ENCODE peak calls at places on chromosomes 5 and 9, in five cellular contexts. One of them, this sample, is unnamed.
A peak's percentile ranks its signal among the peaks of the same experiment; 100 is the strongest.

GRCh38 chr5:113336975-113337374 is 97.8 kb downstream of the TSSK1B start:
- DNase-seq in H1: peak; percentile 10
- DNase-seq in HEK293T: peak; percentile 50
- DNase-seq in GM12878: no peak
- DNase-seq in HepG2: peak; percentile 46
- DNase-seq in this sample: no peak

GRCh38 chr5:14728109-14728938 is 63.8 kb downstream of the OTULIN start:
- DNase-seq in HEK293T: no peak
- DNase-seq in GM12878: no peak
- DNase-seq in HepG2: peak; percentile 98
- DNase-seq in H1: peak; percentile 83
- DNase-seq in this sample: peak; percentile 88

GRCh38 chr9:124342402-124342945 is 72.8 kb downstream of the PSMB7 start:
- DNase-seq in HEK293T: no peak
- DNase-seq in H1: no peak
- DNase-seq in GM12878: no peak
- DNase-seq in HepG2: no peak
- DNase-seq in this sample: no peak

GRCh38 chr5:102778478-102778877 is 23.4 kb downstream of the PAM start:
- DNase-seq in GM12878: no peak
- DNase-seq in HEK293T: no peak
- DNase-seq in HepG2: no peak
- DNase-seq in H1: no peak
- DNase-seq in this sample: no peak

GRCh38 chr5:158544388-158545339 is 555.1 kb downstream of the EBF1 start:
- DNase-seq in HepG2: no peak
- DNase-seq in HEK293T: no peak
- DNase-seq in GM12878: no peak
- DNase-seq in H1: no peak
- DNase-seq in this sample: no peak

GRCh38 chr5:116763987-116764866 is 189.6 kb upstream of the SEMA6A start:
- DNase-seq in HepG2: no peak
- DNase-seq in GM12878: peak; percentile 98
- DNase-seq in HEK293T: no peak
- DNase-seq in H1: no peak
- DNase-seq in this sample: no peak

GRCh38 chr5:41181691-41182564 is 31.4 kb downstream of the C6 start:
- DNase-seq in HEK293T: no peak
- DNase-seq in H1: no peak
- DNase-seq in HepG2: peak; percentile 6
- DNase-seq in GM12878: no peak
- DNase-seq in this sample: no peak

GRCh38 chr9:133499892-133500270 is 21.0 kb upstream of the SLC2A6 start:
- DNase-seq in GM12878: no peak
- DNase-seq in HEK293T: no peak
- DNase-seq in H1: no peak
- DNase-seq in HepG2: no peak
- DNase-seq in this sample: no peak

GRCh38 chr5:62348723-62349481 is 42.9 kb downstream of the KIF2A start:
- DNase-seq in HepG2: no peak
- DNase-seq in GM12878: no peak
- DNase-seq in HEK293T: no peak
- DNase-seq in H1: no peak
- DNase-seq in this sample: no peak

GRCh38 chr9:135670721-135671590 is 7.8 kb downstream of the LCN9 start:
- DNase-seq in HepG2: no peak
- DNase-seq in GM12878: no peak
- DNase-seq in H1: no peak
- DNase-seq in HEK293T: no peak
- DNase-seq in this sample: no peak

GRCh38 chr5:149641000-149641576 is 59.8 kb downstream of the ARHGEF37 start:
- DNase-seq in GM12878: no peak
- DNase-seq in HEK293T: no peak
- DNase-seq in H1: no peak
- DNase-seq in HepG2: peak; percentile 85
- DNase-seq in this sample: no peak

DNA sequence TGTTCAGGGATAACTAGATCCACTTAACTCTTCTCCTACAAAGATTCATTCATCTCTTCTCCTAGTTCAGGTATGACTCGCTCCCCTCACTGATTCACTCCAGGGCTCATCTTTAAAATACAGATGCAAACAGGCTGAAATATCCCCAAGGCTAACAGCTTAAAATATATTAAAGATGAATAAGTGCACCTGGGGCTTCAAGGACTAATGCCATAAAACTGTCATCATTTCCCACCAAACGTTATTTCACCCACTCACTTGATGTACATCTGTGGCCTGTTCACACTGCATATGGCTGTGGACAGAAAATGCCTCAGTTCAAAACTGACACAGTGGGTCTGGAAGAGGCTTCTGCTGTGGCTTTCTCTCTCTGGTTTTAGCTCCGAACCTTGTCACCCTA is 366.9 kb downstream of the DEPDC1B start:
- DNase-seq in H1: no peak
- DNase-seq in HepG2: no peak
- DNase-seq in GM12878: no peak
- DNase-seq in HEK293T: no peak
- DNase-seq in this sample: no peak
- TF ChIP-seq SUZ12 in H1: no peak
- TF ChIP-seq SUZ12 in HepG2: no peak
- TF ChIP-seq SUZ12 in GM12878: no peak
- TF ChIP-seq SUZ12 in HEK293T: no peak
- TF ChIP-seq SUZ12 in this sample: no peak

GRCh38 chr9:78807286-78807685 is 510.4 kb downstream of the PSAT1 start:
- DNase-seq in HepG2: no peak
- DNase-seq in HEK293T: no peak
- DNase-seq in H1: no peak
- DNase-seq in GM12878: no peak
- DNase-seq in this sample: no peak

GRCh38 chr9:78811562-78812276 is 514.8 kb downstream of the PSAT1 start:
- DNase-seq in HEK293T: no peak
- DNase-seq in H1: no peak
- DNase-seq in GM12878: no peak
- DNase-seq in HepG2: no peak
- DNase-seq in this sample: no peak

GRCh38 chr9:78808087-78808486 is 511.2 kb downstream of the PSAT1 start:
- DNase-seq in HEK293T: no peak
- DNase-seq in H1: no peak
- DNase-seq in HepG2: no peak
- DNase-seq in GM12878: no peak
- DNase-seq in this sample: no peak

GRCh38 chr9:78806492-78807160 is 509.7 kb downstream of the PSAT1 start:
- DNase-seq in HepG2: no peak
- DNase-seq in H1: no peak
- DNase-seq in GM12878: no peak
- DNase-seq in HEK293T: no peak
- DNase-seq in this sample: no peak
- TF ChIP-seq SUZ12 in HepG2: no peak
- TF ChIP-seq SUZ12 in H1: no peak
- TF ChIP-seq SUZ12 in GM12878: no peak
- TF ChIP-seq SUZ12 in HEK293T: no peak
- TF ChIP-seq SUZ12 in this sample: no peak

DNA sequence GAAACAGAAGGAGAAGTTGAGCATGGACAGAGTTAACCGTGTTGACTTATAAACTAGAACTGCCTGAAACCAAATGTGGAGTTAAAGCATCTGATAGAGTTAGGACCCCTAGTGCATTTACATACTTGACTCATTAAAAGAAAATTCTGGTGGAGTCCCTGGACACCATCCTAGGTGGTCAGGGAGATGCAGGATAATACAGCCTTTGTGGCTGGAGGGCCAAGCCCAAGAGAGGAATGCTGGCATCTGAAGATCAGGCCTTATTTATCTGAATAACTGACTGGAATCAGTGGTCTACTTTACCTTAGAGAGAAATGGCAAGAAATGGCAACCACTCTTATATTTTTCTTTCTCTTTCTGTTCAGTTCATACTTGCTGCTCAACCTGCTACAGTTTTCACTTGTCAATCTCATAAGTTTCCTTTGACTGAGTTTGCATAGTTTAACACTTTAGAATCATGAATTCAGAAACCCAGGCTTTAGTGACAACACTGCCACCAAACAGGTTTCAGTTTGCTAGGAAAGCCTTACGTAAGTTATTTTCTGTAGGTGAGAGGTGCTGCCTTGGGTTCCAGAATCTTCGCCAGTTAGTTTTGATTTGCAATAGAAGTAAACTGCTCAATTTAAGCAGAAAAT is 10.2 kb downstream of the CMYA5 start:
- DNase-seq in HEK293T: no peak
- DNase-seq in H1: no peak
- DNase-seq in HepG2: no peak
- DNase-seq in GM12878: no peak
- DNase-seq in this sample: no peak
- TF ChIP-seq SUZ12 in HEK293T: no peak
- TF ChIP-seq SUZ12 in H1: no peak
- TF ChIP-seq SUZ12 in HepG2: no peak
- TF ChIP-seq SUZ12 in GM12878: no peak
- TF ChIP-seq SUZ12 in this sample: no peak

GRCh38 chr5:128407956-128408355 is 130.1 kb downstream of the FBN2 start:
- DNase-seq in GM12878: no peak
- DNase-seq in H1: no peak
- DNase-seq in HepG2: no peak
- DNase-seq in HEK293T: no peak
- DNase-seq in this sample: no peak

GRCh38 chr5:128406863-128407262 is 131.2 kb downstream of the FBN2 start:
- DNase-seq in GM12878: no peak
- DNase-seq in HepG2: no peak
- DNase-seq in HEK293T: no peak
- DNase-seq in H1: no peak
- DNase-seq in this sample: no peak

GRCh38 chr5:128409401-128409800 is 128.6 kb downstream of the FBN2 start:
- DNase-seq in H1: no peak
- DNase-seq in HEK293T: no peak
- DNase-seq in GM12878: no peak
- DNase-seq in HepG2: no peak
- DNase-seq in this sample: peak; percentile 9

GRCh38 chr5:128405159-128405558 is 132.9 kb downstream of the FBN2 start:
- DNase-seq in HEK293T: no peak
- DNase-seq in GM12878: no peak
- DNase-seq in H1: no peak
- DNase-seq in HepG2: no peak
- DNase-seq in this sample: no peak

GRCh38 chr5:128408622-128409021 is 129.4 kb downstream of the FBN2 start:
- DNase-seq in HEK293T: no peak
- DNase-seq in GM12878: no peak
- DNase-seq in HepG2: no peak
- DNase-seq in H1: no peak
- DNase-seq in this sample: no peak
- TF ChIP-seq SUZ12 in HEK293T: no peak
- TF ChIP-seq SUZ12 in GM12878: no peak
- TF ChIP-seq SUZ12 in HepG2: no peak
- TF ChIP-seq SUZ12 in H1: no peak
- TF ChIP-seq SUZ12 in this sample: no peak

DNA sequence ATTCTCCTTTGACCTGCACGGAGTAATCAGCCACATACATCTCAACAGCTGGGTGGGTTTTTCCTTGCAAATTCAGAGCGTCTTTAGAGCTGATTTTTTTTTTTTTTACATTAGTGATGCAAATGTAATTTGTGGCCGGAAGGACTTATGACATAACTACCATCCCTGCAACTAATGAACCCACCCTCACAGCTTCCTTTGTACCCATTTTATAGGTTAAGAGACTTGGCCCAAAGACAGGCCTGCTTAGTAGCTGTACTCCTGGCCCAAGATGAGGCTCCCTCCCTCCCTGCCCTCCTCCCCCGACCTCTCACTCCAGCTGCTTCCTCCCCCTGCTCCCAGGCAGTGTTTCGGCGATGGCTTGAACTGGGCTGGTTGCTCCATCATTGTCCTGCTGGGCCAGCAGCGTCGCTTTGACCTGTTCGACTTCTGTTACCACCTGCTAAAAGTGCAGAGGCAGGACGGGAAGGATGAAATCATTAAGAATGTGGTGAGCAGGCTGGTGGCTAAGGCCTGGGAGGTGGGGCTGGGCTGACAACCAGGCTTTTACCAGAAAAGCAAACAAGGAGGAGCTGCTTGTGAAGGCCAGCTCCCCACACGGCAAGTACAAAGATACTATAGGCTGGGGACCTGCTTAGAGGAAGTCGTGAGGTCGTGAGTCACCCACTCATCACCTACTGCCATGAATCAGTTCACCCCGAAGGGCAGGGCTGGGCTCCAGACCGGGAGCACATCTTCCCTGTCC is 69.7 kb upstream of the NIPAL4 start:
- DNase-seq in HepG2: peak; percentile 93
- DNase-seq in GM12878: no peak
- DNase-seq in HEK293T: no peak
- DNase-seq in H1: no peak
- DNase-seq in this sample: no peak
- TF ChIP-seq SUZ12 in HepG2: no peak
- TF ChIP-seq SUZ12 in GM12878: no peak
- TF ChIP-seq SUZ12 in HEK293T: no peak
- TF ChIP-seq SUZ12 in H1: no peak
- TF ChIP-seq SUZ12 in this sample: no peak

GRCh38 chr5:145780961-145781360 is 54.2 kb downstream of the PRELID2 start:
- DNase-seq in HEK293T: no peak
- DNase-seq in HepG2: no peak
- DNase-seq in H1: no peak
- DNase-seq in GM12878: no peak
- DNase-seq in this sample: no peak
- TF ChIP-seq SUZ12 in HEK293T: no peak
- TF ChIP-seq SUZ12 in HepG2: no peak
- TF ChIP-seq SUZ12 in H1: no peak
- TF ChIP-seq SUZ12 in GM12878: no peak
- TF ChIP-seq SUZ12 in this sample: no peak

GRCh38 chr5:177491429-177491945 is 5.9 kb downstream of the PDLIM7 start:
- DNase-seq in HEK293T: peak; percentile 93
- DNase-seq in GM12878: no peak
- DNase-seq in H1: no peak
- DNase-seq in HepG2: peak; percentile 65
- DNase-seq in this sample: peak; percentile 77
- TF ChIP-seq SUZ12 in HEK293T: no peak
- TF ChIP-seq SUZ12 in GM12878: no peak
- TF ChIP-seq SUZ12 in H1: no peak
- TF ChIP-seq SUZ12 in HepG2: no peak
- TF ChIP-seq SUZ12 in this sample: no peak

This sample was measured in NT2/D1.